ENCODE peak calls at places on chromosomes 16 and 17, in five cellular contexts. One of them, this sample, is unnamed.
A peak's percentile ranks its signal among the peaks of the same experiment; 100 is the strongest.

GRCh38 chr16:4663756-4664465 is 29.5 kb upstream of the NUDT16L1 start:
- DNase-seq in CD8-positive, alpha-beta T cell: no peak
- DNase-seq in omental fat pad: no peak
- DNase-seq in AG10803: no peak
- DNase-seq in progenitor cell of endocrine pancreas: no peak
- DNase-seq in this sample: no peak

GRCh38 chr17:35560703-35561102 is at the start of gene SLFN14:
- DNase-seq in AG10803: no peak
- DNase-seq in omental fat pad: no peak
- DNase-seq in progenitor cell of endocrine pancreas: no peak
- DNase-seq in CD8-positive, alpha-beta T cell: no peak
- DNase-seq in this sample: no peak

GRCh38 chr17:16446338-16446983 is 31.1 kb downstream of the TRPV2 start:
- DNase-seq in progenitor cell of endocrine pancreas: no peak
- DNase-seq in AG10803: no peak
- DNase-seq in CD8-positive, alpha-beta T cell: no peak
- DNase-seq in omental fat pad: no peak
- DNase-seq in this sample: no peak

GRCh38 chr17:29386760-29387159 is 3.4 kb upstream of the TAOK1 start:
- DNase-seq in progenitor cell of endocrine pancreas: no peak
- DNase-seq in AG10803: no peak
- DNase-seq in omental fat pad: no peak
- DNase-seq in CD8-positive, alpha-beta T cell: no peak
- DNase-seq in this sample: no peak

GRCh38 chr16:9447195-9447551 is 355.7 kb downstream of the HAPSTR1 start:
- DNase-seq in CD8-positive, alpha-beta T cell: no peak
- DNase-seq in progenitor cell of endocrine pancreas: no peak
- DNase-seq in omental fat pad: no peak
- DNase-seq in AG10803: no peak
- DNase-seq in this sample: no peak

GRCh38 chr16:77899416-77899815 is 111.1 kb downstream of the VAT1L start:
- DNase-seq in CD8-positive, alpha-beta T cell: no peak
- DNase-seq in progenitor cell of endocrine pancreas: no peak
- DNase-seq in omental fat pad: no peak
- DNase-seq in AG10803: peak; percentile 60
- DNase-seq in this sample: no peak

GRCh38 chr17:32998111-32998892 is 6.7 kb downstream of the SPACA3 start:
- DNase-seq in omental fat pad: peak; percentile 98
- DNase-seq in CD8-positive, alpha-beta T cell: peak; percentile 79
- DNase-seq in progenitor cell of endocrine pancreas: peak; percentile 81
- DNase-seq in AG10803: peak; percentile 71
- DNase-seq in this sample: peak; percentile 59

GRCh38 chr16:46745594-46745993 is 2.5 kb downstream of the MYLK3 start:
- DNase-seq in AG10803: no peak
- DNase-seq in omental fat pad: no peak
- DNase-seq in CD8-positive, alpha-beta T cell: no peak
- DNase-seq in progenitor cell of endocrine pancreas: no peak
- DNase-seq in this sample: no peak

GRCh38 chr17:81457396-81457795 is 55.2 kb downstream of the ACTG1 start:
- DNase-seq in progenitor cell of endocrine pancreas: no peak
- DNase-seq in CD8-positive, alpha-beta T cell: no peak
- DNase-seq in omental fat pad: no peak
- DNase-seq in AG10803: no peak
- DNase-seq in this sample: no peak

GRCh38 chr17:59038734-59039133 is 67.9 kb downstream of the TRIM37 start:
- DNase-seq in CD8-positive, alpha-beta T cell: no peak
- DNase-seq in AG10803: peak; percentile 23
- DNase-seq in progenitor cell of endocrine pancreas: no peak
- DNase-seq in omental fat pad: no peak
- DNase-seq in this sample: no peak

GRCh38 chr17:52995127-52995526 is 827.6 kb upstream of the KIF2B start:
- DNase-seq in omental fat pad: no peak
- DNase-seq in CD8-positive, alpha-beta T cell: no peak
- DNase-seq in AG10803: no peak
- DNase-seq in progenitor cell of endocrine pancreas: no peak
- DNase-seq in this sample: no peak

GRCh38 chr17:1629647-1630310 is 1.1 kb upstream of the SLC43A2 start:
- DNase-seq in CD8-positive, alpha-beta T cell: peak; percentile 74
- DNase-seq in progenitor cell of endocrine pancreas: no peak
- DNase-seq in AG10803: peak; percentile 52
- DNase-seq in omental fat pad: peak; percentile 42
- DNase-seq in this sample: peak; percentile 72

GRCh38 chr17:47686661-47687327 is 7.2 kb upstream of the TBKBP1 start:
- DNase-seq in omental fat pad: no peak
- DNase-seq in progenitor cell of endocrine pancreas: no peak
- DNase-seq in AG10803: peak; percentile 50
- DNase-seq in CD8-positive, alpha-beta T cell: no peak
- DNase-seq in this sample: no peak

GRCh38 chr17:12902046-12902445 is 112.7 kb downstream of the ARHGAP44 start:
- DNase-seq in omental fat pad: no peak
- DNase-seq in progenitor cell of endocrine pancreas: no peak
- DNase-seq in AG10803: no peak
- DNase-seq in CD8-positive, alpha-beta T cell: no peak
- DNase-seq in this sample: no peak

GRCh38 chr17:67711916-67712315 is 5.8 kb upstream of the NOL11 start:
- DNase-seq in AG10803: no peak
- DNase-seq in omental fat pad: no peak
- DNase-seq in progenitor cell of endocrine pancreas: no peak
- DNase-seq in CD8-positive, alpha-beta T cell: no peak
- DNase-seq in this sample: no peak

GRCh38 chr17:83103200-83103937 is 24.0 kb downstream of the METRNL start:
- DNase-seq in omental fat pad: no peak
- DNase-seq in CD8-positive, alpha-beta T cell: no peak
- DNase-seq in AG10803: peak; percentile 84
- DNase-seq in progenitor cell of endocrine pancreas: no peak
- DNase-seq in this sample: no peak

GRCh38 chr16:2331199-2331931 is 9.2 kb downstream of the ABCA3 start:
- DNase-seq in progenitor cell of endocrine pancreas: no peak
- DNase-seq in omental fat pad: no peak
- DNase-seq in CD8-positive, alpha-beta T cell: no peak
- DNase-seq in AG10803: no peak
- DNase-seq in this sample: no peak

GRCh38 chr17:6714315-6714874 is 1.2 kb upstream of the SLC13A5 start:
- DNase-seq in progenitor cell of endocrine pancreas: no peak
- DNase-seq in AG10803: no peak
- DNase-seq in omental fat pad: no peak
- DNase-seq in CD8-positive, alpha-beta T cell: no peak
- DNase-seq in this sample: no peak

GRCh38 chr16:10600792-10601443 is 20.5 kb upstream of the EMP2 start:
- DNase-seq in progenitor cell of endocrine pancreas: no peak
- DNase-seq in AG10803: peak; percentile 81
- DNase-seq in omental fat pad: no peak
- DNase-seq in CD8-positive, alpha-beta T cell: no peak
- DNase-seq in this sample: no peak

GRCh38 chr16:79128706-79129105 is 471.8 kb downstream of the MAF start:
- DNase-seq in AG10803: no peak
- DNase-seq in omental fat pad: no peak
- DNase-seq in CD8-positive, alpha-beta T cell: no peak
- DNase-seq in progenitor cell of endocrine pancreas: no peak
- DNase-seq in this sample: no peak

GRCh38 chr17:45451131-45451530 is 18.5 kb upstream of the ARHGAP27 start:
- DNase-seq in omental fat pad: no peak
- DNase-seq in progenitor cell of endocrine pancreas: no peak
- DNase-seq in AG10803: no peak
- DNase-seq in CD8-positive, alpha-beta T cell: no peak
- DNase-seq in this sample: no peak

GRCh38 chr17:78348055-78348745 is 11.7 kb downstream of the SOCS3 start:
- DNase-seq in progenitor cell of endocrine pancreas: no peak
- DNase-seq in CD8-positive, alpha-beta T cell: no peak
- DNase-seq in omental fat pad: no peak
- DNase-seq in AG10803: no peak
- DNase-seq in this sample: no peak

GRCh38 chr17:78345172-78345571 is 14.7 kb downstream of the SOCS3 start:
- DNase-seq in progenitor cell of endocrine pancreas: no peak
- DNase-seq in omental fat pad: no peak
- DNase-seq in CD8-positive, alpha-beta T cell: no peak
- DNase-seq in AG10803: no peak
- DNase-seq in this sample: no peak

GRCh38 chr17:78347453-78347852 is 12.4 kb downstream of the SOCS3 start:
- DNase-seq in AG10803: no peak
- DNase-seq in omental fat pad: no peak
- DNase-seq in CD8-positive, alpha-beta T cell: no peak
- DNase-seq in progenitor cell of endocrine pancreas: no peak
- DNase-seq in this sample: no peak

GRCh38 chr17:78345791-78346494 is 13.9 kb downstream of the SOCS3 start:
- DNase-seq in omental fat pad: no peak
- DNase-seq in CD8-positive, alpha-beta T cell: no peak
- DNase-seq in progenitor cell of endocrine pancreas: no peak
- DNase-seq in AG10803: no peak
- DNase-seq in this sample: no peak

GRCh38 chr17:78346605-78347250 is 13.1 kb downstream of the SOCS3 start:
- DNase-seq in omental fat pad: no peak
- DNase-seq in AG10803: no peak
- DNase-seq in progenitor cell of endocrine pancreas: no peak
- DNase-seq in CD8-positive, alpha-beta T cell: no peak
- DNase-seq in this sample: no peak
- TF ChIP-seq CTCF in omental fat pad: no peak
- TF ChIP-seq CTCF in AG10803: no peak
- TF ChIP-seq CTCF in progenitor cell of endocrine pancreas: no peak
- TF ChIP-seq CTCF in CD8-positive, alpha-beta T cell: no peak
- TF ChIP-seq CTCF in this sample: no peak

GRCh38 chr17:21019976-21020575 is 22.7 kb downstream of the USP22 start:
- DNase-seq in omental fat pad: no peak
- DNase-seq in CD8-positive, alpha-beta T cell: peak; percentile 58
- DNase-seq in progenitor cell of endocrine pancreas: no peak
- DNase-seq in AG10803: peak; percentile 41
- DNase-seq in this sample: no peak
- TF ChIP-seq CTCF in omental fat pad: no peak
- TF ChIP-seq CTCF in CD8-positive, alpha-beta T cell: no peak
- TF ChIP-seq CTCF in progenitor cell of endocrine pancreas: peak; percentile 46
- TF ChIP-seq CTCF in AG10803: peak; percentile 43
- TF ChIP-seq CTCF in this sample: no peak

GRCh38 chr16:55662641-55663040 is 6.9 kb downstream of the SLC6A2 start:
- DNase-seq in omental fat pad: no peak
- DNase-seq in progenitor cell of endocrine pancreas: no peak
- DNase-seq in CD8-positive, alpha-beta T cell: no peak
- DNase-seq in AG10803: peak; percentile 64
- DNase-seq in this sample: no peak
- TF ChIP-seq CTCF in omental fat pad: no peak
- TF ChIP-seq CTCF in progenitor cell of endocrine pancreas: no peak
- TF ChIP-seq CTCF in CD8-positive, alpha-beta T cell: no peak
- TF ChIP-seq CTCF in AG10803: no peak
- TF ChIP-seq CTCF in this sample: no peak

GRCh38 chr16:48231675-48232214 is 12.4 kb upstream of the LONP2 start:
- DNase-seq in CD8-positive, alpha-beta T cell: no peak
- DNase-seq in AG10803: peak; percentile 53
- DNase-seq in omental fat pad: no peak
- DNase-seq in progenitor cell of endocrine pancreas: no peak
- DNase-seq in this sample: no peak
- TF ChIP-seq CTCF in CD8-positive, alpha-beta T cell: peak; percentile 39
- TF ChIP-seq CTCF in AG10803: peak; percentile 71
- TF ChIP-seq CTCF in omental fat pad: no peak
- TF ChIP-seq CTCF in progenitor cell of endocrine pancreas: peak; percentile 50
- TF ChIP-seq CTCF in this sample: no peak

GRCh38 chr17:65231662-65232335 is 94.6 kb downstream of the RGS9 start:
- DNase-seq in omental fat pad: no peak
- DNase-seq in progenitor cell of endocrine pancreas: peak; percentile 43
- DNase-seq in CD8-positive, alpha-beta T cell: peak; percentile 23
- DNase-seq in AG10803: peak; percentile 87
- DNase-seq in this sample: no peak
- TF ChIP-seq CTCF in omental fat pad: no peak
- TF ChIP-seq CTCF in progenitor cell of endocrine pancreas: peak; percentile 72
- TF ChIP-seq CTCF in CD8-positive, alpha-beta T cell: no peak
- TF ChIP-seq CTCF in AG10803: peak; percentile 91
- TF ChIP-seq CTCF in this sample: no peak

GRCh38 chr16:23155445-23156049 is 6.3 kb upstream of the USP31 start:
- DNase-seq in CD8-positive, alpha-beta T cell: no peak
- DNase-seq in progenitor cell of endocrine pancreas: no peak
- DNase-seq in omental fat pad: no peak
- DNase-seq in AG10803: peak; percentile 10
- DNase-seq in this sample: no peak
- TF ChIP-seq CTCF in CD8-positive, alpha-beta T cell: no peak
- TF ChIP-seq CTCF in progenitor cell of endocrine pancreas: peak; percentile 32
- TF ChIP-seq CTCF in omental fat pad: no peak
- TF ChIP-seq CTCF in AG10803: peak; percentile 25
- TF ChIP-seq CTCF in this sample: no peak

DNA sequence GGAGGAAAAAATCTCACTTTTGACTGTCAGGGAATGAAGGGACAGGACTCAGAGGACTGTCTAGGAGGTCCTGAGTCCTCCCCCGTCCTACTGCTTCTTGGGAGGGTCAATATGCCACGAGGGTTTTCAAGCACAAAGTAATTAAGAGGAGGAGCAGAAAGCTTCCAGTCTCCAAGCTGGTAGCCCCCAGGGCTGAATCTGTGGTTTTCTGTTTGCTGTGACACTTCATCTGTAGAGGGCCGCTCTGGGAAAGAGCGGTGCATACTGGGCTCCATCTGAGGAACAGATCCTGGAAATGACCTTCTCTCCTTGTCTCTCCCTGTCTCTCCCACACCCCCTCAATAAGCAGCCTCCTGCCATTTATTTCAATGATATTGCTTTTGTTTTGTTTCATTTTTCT is 180.1 kb upstream of the SDK2 start:
- DNase-seq in AG10803: no peak
- DNase-seq in CD8-positive, alpha-beta T cell: no peak
- DNase-seq in omental fat pad: no peak
- DNase-seq in progenitor cell of endocrine pancreas: no peak
- DNase-seq in this sample: no peak
- TF ChIP-seq CTCF in AG10803: no peak
- TF ChIP-seq CTCF in CD8-positive, alpha-beta T cell: no peak
- TF ChIP-seq CTCF in omental fat pad: no peak
- TF ChIP-seq CTCF in progenitor cell of endocrine pancreas: no peak
- TF ChIP-seq CTCF in this sample: no peak

GRCh38 chr17:69358688-69359596 is 32.0 kb upstream of the ABCA5 start:
- DNase-seq in progenitor cell of endocrine pancreas: no peak
- DNase-seq in omental fat pad: no peak
- DNase-seq in AG10803: no peak
- DNase-seq in CD8-positive, alpha-beta T cell: no peak
- DNase-seq in this sample: no peak
- TF ChIP-seq CTCF in progenitor cell of endocrine pancreas: peak; percentile 47
- TF ChIP-seq CTCF in omental fat pad: no peak
- TF ChIP-seq CTCF in AG10803: no peak
- TF ChIP-seq CTCF in CD8-positive, alpha-beta T cell: no peak
- TF ChIP-seq CTCF in this sample: no peak

DNA sequence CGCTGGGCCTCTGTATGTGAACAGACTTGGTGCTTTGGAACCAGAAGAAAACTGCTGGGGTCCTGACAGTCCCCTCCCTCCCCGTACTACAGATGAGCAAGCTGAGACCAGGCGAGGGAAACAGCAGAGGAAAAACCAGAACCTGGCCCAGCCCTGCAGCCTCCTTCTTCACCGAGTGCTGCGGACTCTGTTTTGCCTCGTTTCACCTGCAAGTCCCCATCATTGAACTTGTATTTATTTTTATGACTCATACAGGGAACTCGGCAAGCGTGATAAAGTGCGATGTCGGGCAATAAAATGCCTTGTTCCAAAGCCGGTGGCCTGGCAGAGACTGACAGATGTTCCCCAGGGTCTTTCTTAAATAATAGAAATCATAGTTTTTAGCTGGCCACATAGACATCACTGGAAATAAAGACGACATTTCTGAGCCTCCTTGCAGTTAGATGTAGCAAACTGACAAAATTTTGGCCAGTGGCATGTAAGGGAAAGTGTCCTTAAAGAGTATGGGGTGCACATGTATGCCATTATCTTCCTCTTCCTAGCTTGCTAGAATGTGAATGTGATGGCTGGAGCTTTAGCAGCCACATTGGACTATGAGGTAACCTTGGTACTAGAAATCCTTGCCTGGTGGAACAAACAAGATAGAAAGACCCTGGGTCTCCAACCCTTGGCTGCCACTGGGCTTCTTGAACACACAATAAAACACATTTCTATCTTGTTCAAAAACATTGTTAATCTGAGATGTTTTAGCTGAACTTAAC is 128.6 kb downstream of the IRF8 start:
- DNase-seq in progenitor cell of endocrine pancreas: no peak
- DNase-seq in omental fat pad: peak; percentile 5
- DNase-seq in AG10803: no peak
- DNase-seq in CD8-positive, alpha-beta T cell: no peak
- DNase-seq in this sample: peak; percentile 1
- TF ChIP-seq CTCF in progenitor cell of endocrine pancreas: no peak
- TF ChIP-seq CTCF in omental fat pad: no peak
- TF ChIP-seq CTCF in AG10803: no peak
- TF ChIP-seq CTCF in CD8-positive, alpha-beta T cell: no peak
- TF ChIP-seq CTCF in this sample: no peak

This sample was measured in activated B cell treated with CpG ODN at 0.5 μM for 24 hours.